ENCODE peak calls at places on chromosomes 11 and 22, in five cellular contexts. Q, R, U, W and Y are unnamed samples.

GRCh38 chr11:44243086-44243485 is 66.9 kb downstream of the ALX4 start:
- DNase-seq in Q (no peak), R (no peak), U (no peak), W (no peak), Y (no peak)

GRCh38 chr11:34792814-34793241 is 123.4 kb downstream of the APIP start:
- DNase-seq in Q (no peak), R (no peak), U (no peak), W (no peak), Y (peak)

GRCh38 chr11:123838199-123838598 is 32.0 kb upstream of the OR6M1 start:
- DNase-seq in Q (no peak), R (no peak), U (no peak), W (no peak), Y (no peak)

GRCh38 chr22:41948142-41948541 is 1.2 kb upstream of the CENPM start:
- DNase-seq in Q (no peak), R (no peak), U (no peak), W (no peak), Y (no peak)

GRCh38 chr22:50250555-50251471 is at the start of gene HDAC10:
- DNase-seq in Q (no peak), R (peak), U (peak), W (peak), Y (peak)

GRCh38 chr11:19597194-19597593 is 115.4 kb upstream of the NAV2 start:
- DNase-seq in Q (no peak), R (no peak), U (no peak), W (no peak), Y (peak)

GRCh38 chr11:7638710-7639642 is 34.3 kb downstream of the CYB5R2 start:
- DNase-seq in Q (no peak), R (no peak), U (no peak), W (no peak), Y (no peak)

GRCh38 chr11:20057055-20057943 is 103.0 kb downstream of the DBX1 start:
- DNase-seq in Q (no peak), R (no peak), U (no peak), W (no peak), Y (no peak)

GRCh38 chr11:86797133-86797532 is 3.2 kb upstream of the PRSS23 start:
- DNase-seq in Q (no peak), R (no peak), U (no peak), W (no peak), Y (no peak)

GRCh38 chr11:11620251-11620965 is 1.4 kb downstream of the GALNT18 start:
- DNase-seq in Q (peak), R (peak), U (no peak), W (peak), Y (no peak)

GRCh38 chr11:126348806-126349582 is 6.5 kb upstream of the ST3GAL4 start:
- DNase-seq in Q (no peak), R (no peak), U (no peak), W (no peak), Y (peak)

GRCh38 chr22:38751422-38752346 is 4.1 kb downstream of the SUN2 start:
- DNase-seq in Q (no peak), R (no peak), U (no peak), W (no peak), Y (no peak)

GRCh38 chr11:65274734-65275682 is 13.2 kb downstream of the POLA2 start:
- DNase-seq in Q (peak), R (peak), U (peak), W (no peak), Y (peak)

GRCh38 chr11:58127350-58127749 is 2.0 kb upstream of the OR9I1 start:
- DNase-seq in Q (no peak), R (no peak), U (no peak), W (no peak), Y (no peak)

GRCh38 chr11:12083380-12083779 is 27.0 kb upstream of the MICAL2 start:
- DNase-seq in Q (no peak), R (peak), U (peak), W (no peak), Y (no peak)

GRCh38 chr11:61973603-61974162 is 6.2 kb upstream of the FTH1 start:
- DNase-seq in Q (no peak), R (no peak), U (no peak), W (no peak), Y (no peak)
- TF ChIP-seq JUN in Q (no peak), R (no peak), U (no peak), W (no peak), Y (no peak)

GRCh38 chr22:24437820-24438328 is 10.5 kb downstream of the ADORA2A start:
- DNase-seq in Q (no peak), R (no peak), U (no peak), W (no peak), Y (no peak)
- TF ChIP-seq JUN in Q (no peak), R (no peak), U (no peak), W (no peak), Y (no peak)

DNA sequence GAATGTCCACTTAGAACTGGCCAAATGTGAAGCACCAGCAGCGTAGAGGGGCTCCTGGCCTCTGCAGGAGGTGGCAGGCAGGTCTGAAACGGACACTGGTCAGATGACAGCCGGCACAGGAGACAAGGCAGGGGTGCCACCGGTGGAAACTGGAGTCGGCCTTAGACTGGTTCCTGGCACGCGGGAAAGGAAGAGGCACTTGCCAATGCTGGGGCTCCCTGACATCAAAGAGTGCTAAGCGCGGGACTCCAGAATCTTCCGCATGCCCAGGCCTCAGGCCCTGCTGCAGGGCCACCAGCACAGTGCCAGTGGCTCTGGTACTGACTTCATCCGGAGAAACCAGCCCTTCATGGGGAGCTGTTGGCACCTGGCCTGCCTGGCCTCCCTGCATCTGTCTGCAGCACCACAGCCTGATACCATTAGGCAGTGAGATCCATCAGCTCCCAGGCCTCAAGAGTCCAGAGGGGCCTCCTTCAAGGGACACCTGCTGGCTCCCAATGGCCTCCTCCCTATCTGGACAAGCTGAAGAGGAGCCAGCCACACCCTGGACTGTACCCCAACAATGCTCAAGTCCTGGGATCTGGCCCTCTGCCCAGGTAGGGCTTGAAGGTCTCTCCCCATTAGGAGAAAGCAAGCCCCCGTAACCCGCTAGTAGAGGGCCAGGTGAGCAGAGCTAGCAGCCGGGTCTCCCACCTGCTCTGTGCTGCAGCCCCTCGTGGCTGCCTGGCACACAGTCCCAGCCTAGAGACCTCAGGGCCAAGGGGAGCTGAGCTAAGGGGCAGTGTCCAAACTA is 29.7 kb upstream of the GNB1L start:
- DNase-seq in Q (no peak), R (peak), U (no peak), W (no peak), Y (no peak)
- TF ChIP-seq JUN in Q (no peak), R (no peak), U (no peak), W (no peak), Y (no peak)

GRCh38 chr22:48321986-48322545 is 1505.6 kb downstream of the BRD1 start:
- DNase-seq in Q (no peak), R (no peak), U (no peak), W (no peak), Y (no peak)

GRCh38 chr22:48320048-48320655 is 1507.5 kb downstream of the BRD1 start:
- DNase-seq in Q (no peak), R (no peak), U (no peak), W (no peak), Y (no peak)

GRCh38 chr22:48323746-48324145 is 1503.9 kb downstream of the BRD1 start:
- DNase-seq in Q (no peak), R (no peak), U (no peak), W (no peak), Y (no peak)

GRCh38 chr22:48320671-48321515 is 1506.8 kb downstream of the BRD1 start:
- DNase-seq in Q (no peak), R (no peak), U (no peak), W (no peak), Y (no peak)

DNA sequence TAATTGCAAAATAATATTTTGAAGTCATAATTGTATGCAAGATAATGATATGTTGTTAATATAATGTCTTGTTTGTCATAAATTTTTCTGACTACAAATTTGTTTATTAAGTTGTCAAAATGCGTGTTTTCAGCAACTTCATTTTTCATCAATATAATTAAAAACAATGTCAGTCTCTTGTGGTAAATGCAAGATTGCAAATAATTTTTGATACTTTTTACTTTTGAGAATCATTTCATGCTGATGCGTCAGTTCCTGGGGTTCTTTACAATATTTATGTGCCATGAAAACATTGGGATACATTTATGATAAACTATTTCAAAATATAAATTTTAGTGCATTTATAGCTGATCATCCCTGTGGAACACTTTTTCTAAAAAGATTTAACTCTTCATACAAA is 1504.8 kb downstream of the BRD1 start:
- DNase-seq in Q (no peak), R (no peak), U (no peak), W (no peak), Y (no peak)
- TF ChIP-seq JUN in Q (no peak), R (no peak), U (no peak), W (no peak), Y (no peak)

GRCh38 chr11:117520966-117521365 is 193.3 kb downstream of the CEP164 start:
- DNase-seq in Q (no peak), R (no peak), U (no peak), W (no peak), Y (no peak)

GRCh38 chr11:117518455-117518854 is 190.8 kb downstream of the CEP164 start:
- DNase-seq in Q (no peak), R (no peak), U (no peak), W (no peak), Y (no peak)

GRCh38 chr11:117519170-117519569 is 191.5 kb downstream of the CEP164 start:
- DNase-seq in Q (no peak), R (no peak), U (no peak), W (no peak), Y (no peak)

GRCh38 chr11:117520201-117520600 is 192.5 kb downstream of the CEP164 start:
- DNase-seq in Q (no peak), R (no peak), U (no peak), W (no peak), Y (no peak)

GRCh38 chr11:117519590-117519989 is 191.9 kb downstream of the CEP164 start:
- DNase-seq in Q (no peak), R (no peak), U (no peak), W (no peak), Y (no peak)
- TF ChIP-seq JUN in Q (no peak), R (no peak), U (no peak), W (no peak), Y (no peak)